ENCODE peak calls at places on chromosomes 4 and X, in nine cellular contexts. P is tibial artery; E is A549; M is activated CD8-positive, alpha-beta T cell treated with anti-CD3 and anti-CD28 coated beads for 36 hours; Q is fibroblast of mammary gland; H is epithelial cell of esophagus; T is AG10803; W is IMR-90; J is GM10248. L is an unnamed sample.
A peak's percentile ranks its signal among the peaks of the same experiment; 100 is the strongest.

GRCh38 chr4:5751918-5752802 is 41.2 kb downstream of the EVC start:
- DNase-seq in P (no peak), E (no peak), M (no peak), Q (peak; percentile 97), H (peak; percentile 23), T (peak; percentile 39), W (peak; percentile 90), J (no peak), L (no peak)

GRCh38 chr4:113382704-113383103 is 333.3 kb downstream of the ANK2 start:
- DNase-seq in P (no peak), E (no peak), M (no peak), Q (peak; percentile 33), H (no peak), T (peak; percentile 66), W (no peak), J (no peak), L (no peak)

GRCh38 chr4:176383273-176384077 is 63.7 kb downstream of the SPCS3 start:
- DNase-seq in P (no peak), E (no peak), M (no peak), Q (peak; percentile 60), H (no peak), T (peak; percentile 42), W (peak; percentile 81), J (no peak), L (no peak)

GRCh38 chr4:120692964-120693363 is 229.6 kb downstream of the PRDM5 start:
- DNase-seq in P (no peak), E (peak; percentile 6), M (no peak), Q (peak; percentile 92), H (peak; percentile 91), T (peak; percentile 83), W (peak; percentile 93), J (no peak), L (no peak)

GRCh38 chr4:77827343-77827742 is 8.2 kb upstream of the CNOT6L start:
- DNase-seq in P (no peak), E (no peak), M (peak; percentile 27), Q (no peak), H (no peak), T (no peak), W (no peak), J (no peak), L (no peak)

GRCh38 chr4:39472396-39472795 is 13.5 kb downstream of the LIAS start:
- DNase-seq in P (no peak), E (no peak), M (no peak), Q (no peak), H (no peak), T (peak; percentile 71), W (no peak), J (no peak), L (no peak)

GRCh38 chr4:84432713-84433112 is 66.4 kb downstream of the NKX6-1 start:
- DNase-seq in P (no peak), E (no peak), M (no peak), Q (no peak), H (no peak), T (no peak), W (no peak), J (no peak), L (no peak)

GRCh38 chrX:147917700-147918694 is 6.3 kb downstream of the FMR1 start:
- DNase-seq in P (no peak), E (no peak), M (peak; percentile 36), Q (peak; percentile 66), H (no peak), T (peak; percentile 24), W (peak; percentile 4), J (peak; percentile 26), L (peak; percentile 24)

GRCh38 chr4:114563536-114564315 is 34.9 kb upstream of the UGT8 start:
- DNase-seq in P (no peak), E (no peak), M (no peak), Q (no peak), H (no peak), T (peak; percentile 0), W (no peak), J (no peak), L (no peak)

GRCh38 chrX:440636-441035 is 53.9 kb upstream of the PPP2R3B start:
- DNase-seq in P (no peak), E (no peak), M (no peak), Q (no peak), H (no peak), T (no peak), W (no peak), J (no peak), L (no peak)

GRCh38 chr4:132797856-132798255 is 351.2 kb upstream of the PCDH10 start:
- DNase-seq in P (no peak), E (no peak), M (no peak), Q (no peak), H (no peak), T (no peak), W (no peak), J (no peak), L (no peak)

GRCh38 chr4:105712766-105713165 is 4.2 kb downstream of the GSTCD start:
- DNase-seq in P (no peak), E (no peak), M (no peak), Q (peak; percentile 54), H (peak; percentile 48), T (no peak), W (no peak), J (no peak), L (no peak)

GRCh38 chr4:78220283-78220682 is 163.2 kb downstream of the FRAS1 start:
- DNase-seq in P (no peak), E (no peak), M (no peak), Q (no peak), H (peak; percentile 88), T (no peak), W (no peak), J (no peak), L (no peak)

GRCh38 chr4:40046311-40046980 is 10.2 kb upstream of the N4BP2 start:
- DNase-seq in P (no peak), E (peak; percentile 26), M (peak; percentile 83), Q (peak; percentile 42), H (peak; percentile 50), T (peak; percentile 46), W (peak; percentile 64), J (peak; percentile 31), L (no peak)

GRCh38 chr4:76850010-76850441 is 47.9 kb downstream of the SOWAHB start:
- DNase-seq in P (no peak), E (no peak), M (no peak), Q (peak; percentile 96), H (peak; percentile 96), T (peak; percentile 81), W (peak; percentile 96), J (no peak), L (no peak)

GRCh38 chr4:69025191-69025998 is 70.9 kb upstream of the UGT2B7 start:
- DNase-seq in P (no peak), E (no peak), M (no peak), Q (no peak), H (peak; percentile 13), T (no peak), W (no peak), J (no peak), L (no peak)

GRCh38 chr4:60314367-60314766 is 885.8 kb upstream of the ADGRL3 start:
- DNase-seq in P (no peak), E (no peak), M (no peak), Q (peak; percentile 0), H (peak; percentile 2), T (no peak), W (no peak), J (no peak), L (no peak)

GRCh38 chr4:82430193-82431025 is at the start of the genes ENOPH1 and HNRNPDL:
- DNase-seq in P (peak; percentile 95), E (peak; percentile 77), M (peak; percentile 100), Q (peak; percentile 94), H (peak; percentile 98), T (peak; percentile 91), W (peak; percentile 94), J (peak; percentile 94), L (peak; percentile 96)

GRCh38 chr4:7193040-7193958 is 961 bp downstream of the SORCS2 start:
- DNase-seq in P (no peak), E (no peak), M (no peak), Q (no peak), H (no peak), T (no peak), W (no peak), J (no peak), L (no peak)

GRCh38 chr4:40173470-40173875 is 23.4 kb upstream of the RHOH start:
- DNase-seq in P (no peak), E (no peak), M (no peak), Q (no peak), H (no peak), T (no peak), W (no peak), J (peak; percentile 58), L (peak; percentile 42)

GRCh38 chrX:132266583-132267355 is 47.5 kb upstream of the RAP2C start:
- DNase-seq in P (no peak), E (no peak), M (peak; percentile 48), Q (peak; percentile 81), H (peak; percentile 57), T (peak; percentile 51), W (peak; percentile 61), J (peak; percentile 11), L (no peak)

GRCh38 chr4:67779631-67780030 is 25.4 kb upstream of the GNRHR start:
- DNase-seq in P (no peak), E (no peak), M (no peak), Q (peak; percentile 33), H (peak; percentile 93), T (peak; percentile 8), W (no peak), J (no peak), L (no peak)

GRCh38 chr4:66045913-66046312 is 375.6 kb upstream of the EPHA5 start:
- DNase-seq in P (no peak), E (no peak), M (no peak), Q (no peak), H (no peak), T (no peak), W (no peak), J (no peak), L (no peak)
- TF ChIP-seq CTCF in P (no peak), E (no peak), M (no peak), Q (no peak), H (no peak), T (no peak), W (no peak), J (no peak), L (no peak)

GRCh38 chr4:54234497-54235205 is 5.6 kb downstream of the PDGFRA start:
- DNase-seq in P (no peak), E (no peak), M (no peak), Q (no peak), H (no peak), T (no peak), W (no peak), J (no peak), L (no peak)
- TF ChIP-seq CTCF in P (no peak), E (no peak), M (no peak), Q (no peak), H (no peak), T (peak; percentile 16), W (no peak), J (no peak), L (no peak)

DNA sequence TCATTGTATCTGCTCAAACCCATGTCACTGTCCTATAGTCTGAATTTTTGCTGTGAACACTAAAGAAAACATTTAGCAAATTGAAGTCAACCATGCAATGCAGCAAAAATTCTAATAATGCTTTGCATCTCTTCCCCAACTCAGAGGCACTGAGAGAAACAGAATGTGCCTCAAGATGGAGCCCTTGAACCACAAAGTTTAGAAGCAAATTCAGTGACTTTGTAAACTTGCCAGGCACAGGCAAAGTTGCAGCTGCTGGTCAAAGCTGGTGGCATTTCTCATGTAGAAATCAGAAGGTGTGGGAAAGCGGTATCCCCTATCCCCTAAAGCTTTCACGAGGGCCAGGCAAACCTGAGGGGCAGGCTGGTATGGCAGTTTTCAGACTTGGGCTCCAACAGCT is 121.7 kb upstream of the DIPK2B start:
- DNase-seq in P (peak; percentile 20), E (peak; percentile 16), M (peak; percentile 23), Q (peak; percentile 88), H (peak; percentile 71), T (peak; percentile 86), W (peak; percentile 83), J (no peak), L (no peak)
- TF ChIP-seq CTCF in P (peak; percentile 45), E (peak; percentile 67), M (no peak), Q (peak; percentile 61), H (peak; percentile 66), T (peak; percentile 68), W (peak; percentile 69), J (no peak), L (peak; percentile 26)

GRCh38 chr4:108622022-108622421 is 1.6 kb downstream of the RPL34 start:
- DNase-seq in P (no peak), E (no peak), M (peak; percentile 21), Q (no peak), H (no peak), T (no peak), W (no peak), J (no peak), L (no peak)
- TF ChIP-seq CTCF in P (no peak), E (no peak), M (no peak), Q (no peak), H (no peak), T (no peak), W (no peak), J (no peak), L (no peak)